ENCODE peak calls at places on chromosomes 4 and X, in nine cellular contexts. O is pancreas; Q is body of pancreas; L is naive thymus-derived CD4-positive, alpha-beta T cell; X is aorta; S is CD4-positive, alpha-beta memory T cell; M is stomach; J is testis; T is PC-3. H is an unnamed sample.
A peak's percentile ranks its signal among the peaks of the same experiment; 100 is the strongest.

GRCh38 chr4:5474756-5475155 is 233.6 kb downstream of the EVC2 start:
- DNase-seq in O (no peak), Q (no peak), L (no peak), X (no peak), S (no peak), M (no peak), J (no peak), T (peak; percentile 10), H (no peak)

GRCh38 chr4:177265729-177266128 is 43.9 kb upstream of the NEIL3 start:
- DNase-seq in O (no peak), Q (no peak), L (no peak), X (no peak), S (no peak), M (no peak), J (no peak), T (no peak), H (no peak)

GRCh38 chr4:39698424-39699009 is 581 bp downstream of the UBE2K start:
- DNase-seq in O (peak; percentile 76), Q (peak; percentile 63), L (no peak), X (peak; percentile 54), S (no peak), M (peak; percentile 32), J (peak; percentile 71), T (peak; percentile 27), H (peak; percentile 47)

GRCh38 chr4:87717276-87718031 is 67.4 kb downstream of the DMP1 start:
- DNase-seq in O (no peak), Q (no peak), L (no peak), X (no peak), S (no peak), M (no peak), J (no peak), T (peak; percentile 14), H (no peak)

GRCh38 chrX:138034136-138034535 is 468.2 kb downstream of the ZIC3 start:
- DNase-seq in O (no peak), Q (no peak), L (no peak), X (no peak), S (no peak), M (no peak), J (no peak), T (peak; percentile 51), H (no peak)

GRCh38 chrX:17047224-17047623 is 100.8 kb downstream of the REPS2 start:
- DNase-seq in O (no peak), Q (no peak), L (no peak), X (no peak), S (no peak), M (no peak), J (no peak), T (no peak), H (no peak)

GRCh38 chr4:6480532-6481088 is 8.2 kb upstream of the PPP2R2C start:
- DNase-seq in O (no peak), Q (no peak), L (no peak), X (no peak), S (no peak), M (no peak), J (no peak), T (peak; percentile 67), H (no peak)

GRCh38 chrX:108439961-108440696 is 491 bp downstream of the COL4A5 start:
- DNase-seq in O (peak; percentile 50), Q (peak; percentile 19), L (no peak), X (peak; percentile 51), S (no peak), M (no peak), J (peak; percentile 20), T (no peak), H (no peak)

GRCh38 chr4:182449186-182449880 is 206.1 kb downstream of the TENM3 start:
- DNase-seq in O (no peak), Q (no peak), L (no peak), X (no peak), S (no peak), M (no peak), J (peak; percentile 68), T (peak; percentile 28), H (no peak)

GRCh38 chr4:38979081-38979480 is 53.1 kb downstream of the TMEM156 start:
- DNase-seq in O (no peak), Q (no peak), L (no peak), X (no peak), S (no peak), M (no peak), J (no peak), T (no peak), H (no peak)

GRCh38 chr4:87097075-87097474 is 123.3 kb downstream of the KLHL8 start:
- DNase-seq in O (no peak), Q (no peak), L (no peak), X (no peak), S (no peak), M (no peak), J (no peak), T (no peak), H (no peak)

GRCh38 chr4:73193155-73193554 is 65.4 kb downstream of the ANKRD17 start:
- DNase-seq in O (no peak), Q (no peak), L (no peak), X (no peak), S (no peak), M (no peak), J (no peak), T (no peak), H (no peak)

GRCh38 chrX:64642482-64642881 is 247.2 kb upstream of the MTMR8 start:
- DNase-seq in O (no peak), Q (no peak), L (no peak), X (no peak), S (peak; percentile 0), M (no peak), J (peak; percentile 13), T (no peak), H (no peak)

GRCh38 chrX:103254171-103254824 is 657 bp downstream of the TCEAL8 start:
- DNase-seq in O (peak; percentile 62), Q (peak; percentile 69), L (peak; percentile 16), X (peak; percentile 62), S (peak; percentile 12), M (peak; percentile 42), J (peak; percentile 69), T (peak; percentile 40), H (peak; percentile 38)
- H3K9me3 ChIP-seq in O (no peaks in the 10 kb centered on the region), Q (no peaks in the 10 kb centered on the region), L (no peaks in the 10 kb centered on the region), X (no peaks in the 10 kb centered on the region), S (no peaks in the 10 kb centered on the region), M (no peaks in the 10 kb centered on the region), J (no peaks in the 10 kb centered on the region), T (no peaks in the 10 kb centered on the region), H (no peaks in the 10 kb centered on the region)

GRCh38 chr4:770022-770421 is 55.9 kb downstream of the CPLX1 start:
- DNase-seq in O (peak; percentile 31), Q (no peak), L (no peak), X (no peak), S (no peak), M (no peak), J (no peak), T (no peak), H (no peak)

GRCh38 chr4:771464-771863 is 54.5 kb downstream of the CPLX1 start:
- DNase-seq in O (no peak), Q (no peak), L (no peak), X (no peak), S (no peak), M (no peak), J (no peak), T (no peak), H (no peak)

GRCh38 chr4:772118-772517 is 53.8 kb downstream of the CPLX1 start:
- DNase-seq in O (no peak), Q (no peak), L (no peak), X (no peak), S (no peak), M (no peak), J (no peak), T (no peak), H (no peak)

GRCh38 chr4:773214-773613 is 52.7 kb downstream of the CPLX1 start:
- DNase-seq in O (no peak), Q (no peak), L (no peak), X (no peak), S (no peak), M (no peak), J (no peak), T (no peak), H (no peak)

GRCh38 chr4:772776-773175 is 53.2 kb downstream of the CPLX1 start:
- DNase-seq in O (no peak), Q (no peak), L (no peak), X (no peak), S (no peak), M (no peak), J (no peak), T (no peak), H (no peak)
- H3K36me3 ChIP-seq in O (no peaks in the 10 kb centered on the region), Q (no peaks in the 10 kb centered on the region), L (peaks cover 5% of the 10 kb centered on the region), X (peaks cover 8% of the 10 kb centered on the region), S (peaks cover 12% of the 10 kb centered on the region), M (peaks cover 89% of the 10 kb centered on the region), J (no peaks in the 10 kb centered on the region), T (peaks cover 21% of the 10 kb centered on the region), H (peaks cover 74% of the 10 kb centered on the region)

DNA sequence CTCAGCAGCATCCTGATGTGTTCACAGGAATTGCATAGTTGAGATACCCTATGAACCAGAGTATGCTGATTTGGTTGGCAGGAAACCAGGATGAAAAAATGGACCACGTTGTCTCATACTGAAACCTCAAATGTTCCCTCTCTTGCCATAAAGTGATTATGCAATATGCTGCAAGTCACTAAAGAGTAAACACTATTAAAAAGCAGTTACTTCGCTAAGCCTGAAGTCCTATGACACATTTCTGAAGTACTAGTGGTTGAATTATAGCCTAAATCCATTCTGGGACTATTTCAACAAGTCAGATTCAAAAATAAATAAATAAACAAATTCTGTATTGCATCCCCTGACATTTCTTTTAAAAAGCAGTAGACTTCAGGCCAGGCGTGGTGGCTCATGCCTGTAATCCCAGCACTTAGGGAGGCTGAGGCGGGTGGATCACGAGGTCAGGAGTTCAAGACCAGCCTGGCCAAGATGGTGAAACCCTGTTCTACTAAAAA is 106.0 kb upstream of the NAP1L5 start:
- DNase-seq in O (no peak), Q (peak; percentile 27), L (no peak), X (no peak), S (no peak), M (no peak), J (peak; percentile 51), T (peak; percentile 93), H (no peak)
- H3K4me1 ChIP-seq in O (peaks cover 58% of the 10 kb centered on the region), Q (peaks cover 76% of the 10 kb centered on the region), L (no peaks in the 10 kb centered on the region), X (peaks cover 7% of the 10 kb centered on the region), S (no peaks in the 10 kb centered on the region), M (peaks cover 16% of the 10 kb centered on the region), J (no peaks in the 10 kb centered on the region), T (peaks cover 6% of the 10 kb centered on the region), H (peaks cover 5% of the 10 kb centered on the region)

GRCh38 chr4:114561590-114561989 is 37.0 kb upstream of the UGT8 start:
- DNase-seq in O (no peak), Q (peak; percentile 59), L (no peak), X (no peak), S (no peak), M (peak; percentile 69), J (no peak), T (no peak), H (no peak)
- H3K9me3 ChIP-seq in O (no peaks in the 10 kb centered on the region), Q (no peaks in the 10 kb centered on the region), L (no peaks in the 10 kb centered on the region), X (peaks cover 1% of the 10 kb centered on the region), S (no peaks in the 10 kb centered on the region), M (peaks cover 8% of the 10 kb centered on the region), J (no peaks in the 10 kb centered on the region), T (peaks cover 15% of the 10 kb centered on the region), H (no peaks in the 10 kb centered on the region)

H was measured in BE2C.